ENCODE peak calls at places on chromosomes 6 and 20, in five cellular contexts. V is aorta, S is hypothalamus, Z is naive B cell, W is adipocyte. A is an unnamed sample.

GRCh38 chr6:158926429-158926828 is 73.6 kb downstream of the RSPH3 start:
- DNase-seq in V (no peak), S (no peak), Z (no peak), W (peak), A (no peak)

GRCh38 chr6:13191461-13191860 is 136.9 kb downstream of the TBC1D7 start:
- DNase-seq in V (no peak), S (no peak), Z (no peak), W (no peak), A (no peak)

GRCh38 chr6:8135276-8135675 is 32.9 kb upstream of the EEF1E1 start:
- DNase-seq in V (no peak), S (no peak), Z (no peak), W (no peak), A (no peak)

GRCh38 chr20:34877002-34877264 is 521 bp downstream of the ACSS2 start:
- DNase-seq in V (no peak), S (no peak), Z (no peak), W (no peak), A (no peak)

GRCh38 chr6:41159415-41160082 is 3.4 kb downstream of the TREM2 start:
- DNase-seq in V (no peak), S (no peak), Z (no peak), W (peak), A (no peak)

GRCh38 chr6:44624226-44624625 is 236.7 kb downstream of the CDC5L start:
- DNase-seq in V (no peak), S (no peak), Z (no peak), W (no peak), A (no peak)

GRCh38 chr20:33515569-33516216 is 25.8 kb downstream of the CBFA2T2 start:
- DNase-seq in V (no peak), S (no peak), Z (no peak), W (no peak), A (no peak)

GRCh38 chr20:5504061-5504739 is 187.4 kb upstream of the PROKR2 start:
- DNase-seq in V (peak), S (peak), Z (no peak), W (peak), A (no peak)

GRCh38 chr6:131410785-131411184 is 162.2 kb upstream of the ARG1 start:
- DNase-seq in V (no peak), S (no peak), Z (no peak), W (no peak), A (no peak)

GRCh38 chr6:34274129-34274528 is 25.3 kb upstream of the SMIM29 start:
- DNase-seq in V (no peak), S (no peak), Z (no peak), W (no peak), A (no peak)

GRCh38 chr6:107064579-107065065 is 36.6 kb downstream of the MTRES1 start:
- DNase-seq in V (no peak), S (no peak), Z (no peak), W (no peak), A (no peak)

GRCh38 chr20:10090588-10091166 is 55.9 kb downstream of the ANKEF1 start:
- DNase-seq in V (no peak), S (no peak), Z (peak), W (peak), A (no peak)

GRCh38 chr6:51753635-51754034 is 333.8 kb downstream of the PKHD1 start:
- DNase-seq in V (no peak), S (no peak), Z (no peak), W (no peak), A (no peak)

GRCh38 chr6:163489584-163489983 is 75.1 kb downstream of the QKI start:
- DNase-seq in V (no peak), S (no peak), Z (no peak), W (no peak), A (no peak)

GRCh38 chr20:48326868-48327267 is 500.9 kb downstream of the PREX1 start:
- DNase-seq in V (no peak), S (no peak), Z (no peak), W (no peak), A (no peak)

GRCh38 chr6:122749451-122750050 is 30.0 kb upstream of the FABP7 start:
- DNase-seq in V (no peak), S (no peak), Z (no peak), W (no peak), A (no peak)

GRCh38 chr6:33367009-33367714 is 24.5 kb upstream of the KIFC1 start:
- DNase-seq in V (no peak), S (no peak), Z (no peak), W (no peak), A (no peak)

GRCh38 chr20:3786665-3787639 is at the start of gene CENPB:
- DNase-seq in V (peak), S (peak), Z (peak), W (peak), A (peak)

GRCh38 chr6:28269492-28269891 is 2.5 kb downstream of the ZSCAN26 start:
- DNase-seq in V (no peak), S (no peak), Z (no peak), W (peak), A (no peak)

GRCh38 chr20:31908016-31908415 is 37.6 kb downstream of the TTLL9 start:
- DNase-seq in V (no peak), S (no peak), Z (no peak), W (no peak), A (peak)

GRCh38 chr20:35478804-35479472 is 23.5 kb downstream of the CEP250 start:
- DNase-seq in V (no peak), S (no peak), Z (no peak), W (no peak), A (no peak)

GRCh38 chr6:3751019-3751729 is at the start of gene PXDC1:
- DNase-seq in V (peak), S (no peak), Z (peak), W (no peak), A (no peak)

GRCh38 chr6:149459761-149460160 is 25.1 kb downstream of the ZC3H12D start:
- DNase-seq in V (no peak), S (no peak), Z (no peak), W (no peak), A (no peak)

GRCh38 chr20:4507288-4507719 is 214.4 kb upstream of the PRND start:
- DNase-seq in V (no peak), S (no peak), Z (no peak), W (peak), A (no peak)

GRCh38 chr20:49717693-49718092 is 4.0 kb upstream of the B4GALT5 start:
- DNase-seq in V (no peak), S (no peak), Z (no peak), W (no peak), A (no peak)

GRCh38 chr20:40160151-40160550 is 528.9 kb downstream of the MAFB start:
- DNase-seq in V (peak), S (no peak), Z (no peak), W (peak), A (no peak)

GRCh38 chr6:130293800-130294199 is 71.0 kb upstream of the SAMD3 start:
- DNase-seq in V (no peak), S (no peak), Z (peak), W (peak), A (no peak)

GRCh38 chr6:48641544-48641943 is 530.5 kb upstream of the PTCHD4 start:
- DNase-seq in V (no peak), S (no peak), Z (no peak), W (peak), A (no peak)

GRCh38 chr6:44630125-44631028 is 242.9 kb downstream of the CDC5L start:
- DNase-seq in V (no peak), S (no peak), Z (no peak), W (peak), A (no peak)

GRCh38 chr6:167475947-167476346 is 151.1 kb downstream of the TTLL2 start:
- DNase-seq in V (no peak), S (no peak), Z (no peak), W (no peak), A (no peak)

GRCh38 chr20:51487076-51487475 is 55.4 kb downstream of the NFATC2 start:
- DNase-seq in V (no peak), S (no peak), Z (no peak), W (no peak), A (no peak)

A was measured in coronary artery.